ENCODE peak calls at places on chromosomes 7 and 10, in ten cellular contexts. V is HFF-Myc; W is A549; J is cardiac septum; L is substantia nigra; N is stimulated activated CD8-positive, alpha-beta memory T cell treated with anti-CD3 and anti-CD28 coated beads, Interleukin-2, amount 100 ng/mL, for 48 hours; P is GM06990; M is heart left ventricle; R is cardiac muscle cell; Y is bronchial epithelial cell. I is an unnamed sample.

GRCh38 chr10:87860156-87860795 is 3.1 kb downstream of the KLLN start:
- DNase-seq in V (peak), W (peak), J (no peak), L (no peak), N (no peak), P (no peak), M (no peak), R (peak), Y (peak), I (peak)

GRCh38 chr10:6621536-6621935 is 41.5 kb upstream of the PRKCQ start:
- DNase-seq in V (peak), W (no peak), J (no peak), L (no peak), N (no peak), P (no peak), M (no peak), R (peak), Y (peak), I (no peak)

GRCh38 chr10:128440513-128441160 is 314.4 kb upstream of the MKI67 start:
- DNase-seq in V (no peak), W (no peak), J (no peak), L (no peak), N (no peak), P (no peak), M (no peak), R (no peak), Y (no peak), I (no peak)

GRCh38 chr10:82358486-82359097 is 483.6 kb downstream of the NRG3 start:
- DNase-seq in V (no peak), W (no peak), J (peak), L (no peak), N (no peak), P (no peak), M (peak), R (peak), Y (no peak), I (no peak)

GRCh38 chr10:63383141-63383540 is 82.6 kb downstream of the JMJD1C start:
- DNase-seq in V (no peak), W (no peak), J (no peak), L (no peak), N (no peak), P (no peak), M (no peak), R (no peak), Y (no peak), I (no peak)

GRCh38 chr7:151046603-151047573 is 1.4 kb upstream of the ASIC3 start:
- DNase-seq in V (no peak), W (no peak), J (no peak), L (no peak), N (no peak), P (no peak), M (no peak), R (peak), Y (no peak), I (no peak)

GRCh38 chr7:22572937-22573336 is 72.9 kb upstream of the STEAP1B start:
- DNase-seq in V (peak), W (no peak), J (no peak), L (no peak), N (no peak), P (no peak), M (no peak), R (no peak), Y (peak), I (no peak)

GRCh38 chr7:7183833-7184463 is 1.6 kb downstream of the C1GALT1 start:
- DNase-seq in V (no peak), W (no peak), J (no peak), L (no peak), N (no peak), P (no peak), M (no peak), R (no peak), Y (peak), I (no peak)

GRCh38 chr10:103457176-103457712 is 1.5 kb downstream of the CALHM1 start:
- DNase-seq in V (no peak), W (no peak), J (no peak), L (no peak), N (no peak), P (no peak), M (no peak), R (no peak), Y (no peak), I (no peak)